ENCODE peak calls at places on chromosomes 5 and 9, in nine cellular contexts. Q is stimulated activated CD4-positive, alpha-beta T cell treated with anti-CD3 and anti-CD28 coated beads, Interleukin-2, amount 100 ng/mL, for 48 hours; G is NB4; I is cardiac fibroblast; S is EL; Y is GM12878; N is HT1080; W is mucosa of gallbladder; P is GM13976. F is an unnamed sample.

GRCh38 chr5:43305948-43306563 is 7.2 kb downstream of the HMGCS1 start:
- DNase-seq in Q (no peak), G (peak), I (peak), S (peak), Y (peak), N (peak), W (no peak), P (peak), F (peak)

GRCh38 chr5:141496038-141496437 is 7.2 kb downstream of the PCDHGC5 start:
- DNase-seq in Q (no peak), G (peak), I (no peak), S (peak), Y (no peak), N (peak), W (no peak), P (no peak), F (peak)

GRCh38 chr5:160555836-160556660 is 134.4 kb downstream of the PTTG1 start:
- DNase-seq in Q (no peak), G (no peak), I (no peak), S (no peak), Y (no peak), N (no peak), W (no peak), P (no peak), F (peak)

GRCh38 chr5:159851053-159851452 is 65.2 kb upstream of the ADRA1B start:
- DNase-seq in Q (no peak), G (no peak), I (peak), S (no peak), Y (no peak), N (peak), W (no peak), P (no peak), F (no peak)

GRCh38 chr5:173765030-173765644 is 123.0 kb upstream of the CPEB4 start:
- DNase-seq in Q (no peak), G (no peak), I (no peak), S (no peak), Y (no peak), N (no peak), W (no peak), P (no peak), F (no peak)

GRCh38 chr9:20236676-20237075 is 385.6 kb downstream of the MLLT3 start:
- DNase-seq in Q (no peak), G (no peak), I (no peak), S (peak), Y (no peak), N (peak), W (peak), P (no peak), F (no peak)

GRCh38 chr9:114385412-114386181 is 2.2 kb downstream of the AKNA start:
- DNase-seq in Q (peak), G (peak), I (peak), S (peak), Y (peak), N (peak), W (peak), P (peak), F (peak)

GRCh38 chr9:89881431-89881830 is 276.6 kb downstream of the GADD45G start:
- DNase-seq in Q (no peak), G (no peak), I (no peak), S (no peak), Y (no peak), N (no peak), W (no peak), P (no peak), F (no peak)

GRCh38 chr5:170219615-170220014 is 13.2 kb upstream of the C5orf58 start:
- DNase-seq in Q (no peak), G (peak), I (peak), S (peak), Y (no peak), N (peak), W (no peak), P (no peak), F (peak)

GRCh38 chr9:124428751-124429529 is 13.7 kb upstream of the PSMB7 start:
- DNase-seq in Q (no peak), G (no peak), I (no peak), S (no peak), Y (no peak), N (no peak), W (no peak), P (no peak), F (no peak)

GRCh38 chr9:93116049-93116961 is 17.7 kb downstream of the NINJ1 start:
- DNase-seq in Q (no peak), G (peak), I (peak), S (peak), Y (no peak), N (peak), W (peak), P (no peak), F (no peak)

GRCh38 chr5:178404987-178405386 is 172.4 kb upstream of the PHYKPL start:
- DNase-seq in Q (no peak), G (no peak), I (no peak), S (no peak), Y (no peak), N (no peak), W (no peak), P (no peak), F (no peak)

GRCh38 chr5:172772112-172772906 is 1.3 kb upstream of the DUSP1 start:
- DNase-seq in Q (peak), G (peak), I (peak), S (peak), Y (no peak), N (peak), W (peak), P (peak), F (peak)

GRCh38 chr9:82882133-82882532 is 180.8 kb downstream of the RASEF start:
- DNase-seq in Q (no peak), G (no peak), I (peak), S (peak), Y (no peak), N (peak), W (no peak), P (no peak), F (peak)

GRCh38 chr5:163475416-163475815 is 15.0 kb downstream of the HMMR start:
- DNase-seq in Q (no peak), G (no peak), I (no peak), S (no peak), Y (no peak), N (no peak), W (no peak), P (no peak), F (no peak)

GRCh38 chr9:16460711-16461110 is 409.8 kb downstream of the BNC2 start:
- DNase-seq in Q (no peak), G (no peak), I (no peak), S (no peak), Y (no peak), N (no peak), W (no peak), P (no peak), F (no peak)

GRCh38 chr5:176629853-176630680 is at the start of the genes EIF4E1B and SNCB:
- DNase-seq in Q (peak), G (no peak), I (no peak), S (peak), Y (no peak), N (peak), W (no peak), P (peak), F (peak)

GRCh38 chr5:158718738-158719505 is 380.8 kb downstream of the EBF1 start:
- DNase-seq in Q (no peak), G (peak), I (peak), S (peak), Y (no peak), N (no peak), W (no peak), P (no peak), F (no peak)

GRCh38 chr9:105500108-105500766 is 52.4 kb downstream of the FSD1L start:
- DNase-seq in Q (no peak), G (peak), I (peak), S (no peak), Y (peak), N (no peak), W (no peak), P (peak), F (peak)

GRCh38 chr5:77960305-77960704 is 184.2 kb upstream of the TBCA start:
- DNase-seq in Q (no peak), G (no peak), I (no peak), S (no peak), Y (no peak), N (no peak), W (no peak), P (no peak), F (no peak)

GRCh38 chr9:33446507-33447403 is 638 bp downstream of the AQP3 start:
- DNase-seq in Q (peak), G (peak), I (peak), S (peak), Y (peak), N (peak), W (peak), P (peak), F (peak)

GRCh38 chr5:140544986-140545385 is 2.5 kb upstream of the EIF4EBP3 start:
- DNase-seq in Q (no peak), G (no peak), I (no peak), S (no peak), Y (no peak), N (no peak), W (no peak), P (no peak), F (no peak)

F was measured in astrocyte of the hippocampus.